ENCODE peak calls at places on chromosomes 13 and 19, in eight cellular contexts. T is left ventricle myocardium inferior; Y is DND-41; V is left ventricle myocardium superior; C is germinal center; X is activated naive CD4-positive, alpha-beta T cell; R is lower lobe of right lung; O is anterior cingulate cortex. Z is an unnamed sample.

GRCh38 chr13:48410199-48410598 is 2.7 kb downstream of the LPAR6 start:
- DNase-seq in T (no peak), Y (no peak), V (no peak), C (no peak), X (no peak), R (no peak), O (no peak), Z (no peak)

GRCh38 chr13:99191900-99192399 is 8.7 kb upstream of the UBAC2 start:
- DNase-seq in T (no peak), Y (no peak), V (no peak), C (no peak), X (no peak), R (no peak), O (no peak), Z (peak; percentile 35)

GRCh38 chr13:97030705-97031452 is 36.6 kb upstream of the OXGR1 start:
- DNase-seq in T (no peak), Y (no peak), V (no peak), C (peak; percentile 33), X (no peak), R (no peak), O (no peak), Z (peak; percentile 47)

GRCh38 chr19:39409207-39409885 is 2.7 kb downstream of the ZFP36 start:
- DNase-seq in T (peak; percentile 95), Y (peak; percentile 73), V (peak; percentile 96), C (peak; percentile 72), X (peak; percentile 79), R (peak; percentile 96), O (peak; percentile 35), Z (no peak)

GRCh38 chr13:98143601-98144500 is 957 bp downstream of the FARP1 start:
- DNase-seq in T (peak; percentile 20), Y (no peak), V (peak; percentile 53), C (no peak), X (no peak), R (peak; percentile 56), O (no peak), Z (no peak)

GRCh38 chr19:6459356-6460098 is at the start of gene SLC25A23:
- DNase-seq in T (peak; percentile 75), Y (peak; percentile 82), V (peak; percentile 82), C (peak; percentile 70), X (no peak), R (peak; percentile 77), O (peak; percentile 58), Z (peak; percentile 92)

GRCh38 chr13:102799544-102800144 is 725 bp downstream of the BIVM start:
- DNase-seq in T (no peak), Y (no peak), V (peak; percentile 63), C (peak; percentile 15), X (no peak), R (peak; percentile 52), O (peak; percentile 63), Z (peak; percentile 64)

GRCh38 chr13:89514534-89515312 is 1832.8 kb upstream of the MIR17HG start:
- DNase-seq in T (no peak), Y (no peak), V (no peak), C (no peak), X (no peak), R (no peak), O (no peak), Z (peak; percentile 31)

GRCh38 chr13:95201814-95202521 is 99.3 kb downstream of the ABCC4 start:
- DNase-seq in T (no peak), Y (no peak), V (no peak), C (no peak), X (no peak), R (no peak), O (no peak), Z (no peak)

Z was measured in D341Med.